ENCODE peak calls at places on chromosomes 5 and 9, in six cellular contexts. G, P, V, W, K and I are unnamed samples. For H3K4me1, the result is how much of the 10 kb centered on the place peaks cover.

GRCh38 chr5:71744009-71744792 is 25.1 kb downstream of the CARTPT start:
- DNase-seq in G (no peak), P (no peak), V (no peak), W (no peak), K (no peak), I (no peak)

GRCh38 chr9:129748249-129748648 is 4.6 kb downstream of the PTGES start:
- DNase-seq in G (no peak), P (no peak), V (no peak), W (no peak), K (no peak), I (no peak)

GRCh38 chr5:154484393-154484944 is 6.4 kb upstream of the HAND1 start:
- DNase-seq in G (no peak), P (no peak), V (peak), W (no peak), K (no peak), I (no peak)

GRCh38 chr5:94544031-94544650 is 74.3 kb downstream of the KIAA0825 start:
- DNase-seq in G (no peak), P (peak), V (no peak), W (no peak), K (no peak), I (no peak)

GRCh38 chr5:143113461-143113860 is 290.0 kb downstream of the NR3C1 start:
- DNase-seq in G (no peak), P (no peak), V (no peak), W (no peak), K (no peak), I (no peak)

GRCh38 chr5:141762790-141763368 is 80.8 kb upstream of the ARAP3 start:
- DNase-seq in G (no peak), P (no peak), V (no peak), W (no peak), K (no peak), I (no peak)

GRCh38 chr9:130689572-130689936 is 4.0 kb upstream of the EXOSC2 start:
- DNase-seq in G (no peak), P (no peak), V (no peak), W (no peak), K (no peak), I (no peak)

GRCh38 chr5:141758316-141758965 is 76.4 kb upstream of the ARAP3 start:
- DNase-seq in G (peak), P (no peak), V (peak), W (peak), K (no peak), I (no peak)

GRCh38 chr5:178077751-178078150 is 35.6 kb upstream of the N4BP3 start:
- DNase-seq in G (peak), P (no peak), V (peak), W (peak), K (no peak), I (no peak)

GRCh38 chr5:68770566-68770965 is 323.2 kb upstream of the SLC30A5 start:
- DNase-seq in G (no peak), P (no peak), V (peak), W (no peak), K (no peak), I (no peak)

GRCh38 chr9:37271679-37272078 is 150.8 kb upstream of the GRHPR start:
- DNase-seq in G (no peak), P (no peak), V (no peak), W (no peak), K (no peak), I (no peak)

GRCh38 chr9:126915846-126916543 is 1.4 kb downstream of the RALGPS1 start:
- DNase-seq in G (no peak), P (no peak), V (no peak), W (peak), K (no peak), I (no peak)

GRCh38 chr9:105911104-105911911 is 217.0 kb downstream of the TMEM38B start:
- DNase-seq in G (peak), P (no peak), V (peak), W (peak), K (no peak), I (no peak)

DNA sequence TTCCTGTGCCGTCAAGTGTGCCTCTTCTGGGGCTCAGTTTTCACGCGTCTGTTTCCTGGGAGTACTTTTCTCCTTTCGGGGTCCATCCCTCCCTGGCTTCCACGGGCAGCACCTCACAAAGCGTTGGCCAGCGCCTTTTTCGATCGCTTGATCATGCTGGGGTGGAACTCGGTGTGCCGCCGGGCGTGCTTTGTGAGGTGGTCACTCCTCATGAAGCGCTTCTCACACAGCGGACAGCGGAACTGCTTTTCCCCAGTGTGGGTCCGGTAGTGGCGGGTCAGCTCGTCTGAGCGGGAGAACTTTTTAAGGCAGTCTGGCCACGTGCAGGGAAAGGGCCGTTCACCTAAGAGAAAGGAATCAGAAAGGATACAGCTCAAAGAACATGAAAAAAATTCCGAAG is 26.8 kb downstream of the KLF9 start:
- DNase-seq in G (no peak), P (no peak), V (no peak), W (no peak), K (no peak), I (no peak)
- H3K4me1 ChIP-seq in G (under half), P (under half), V (under half), W (under half), K (under half), I (under half)

DNA sequence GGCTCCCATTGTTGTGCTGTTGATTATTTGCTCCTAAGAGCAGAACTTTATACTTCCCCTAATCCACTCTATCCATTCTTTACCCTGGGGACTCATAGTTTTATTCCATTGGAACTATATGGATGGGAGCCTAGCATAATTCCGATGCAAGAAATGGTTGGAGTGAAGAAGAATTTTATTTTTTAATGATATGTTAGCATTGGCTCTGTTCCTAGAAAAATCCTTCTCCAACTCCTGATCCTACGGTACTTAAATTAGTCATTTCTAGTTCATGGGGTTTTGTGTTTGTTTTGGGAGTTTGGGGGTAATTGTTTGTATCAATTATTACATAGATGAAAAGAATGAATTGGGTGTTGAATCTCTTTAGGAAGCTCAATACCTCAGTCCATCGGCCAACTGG is 191.5 kb downstream of the GOLPH3 start:
- DNase-seq in G (no peak), P (no peak), V (no peak), W (no peak), K (no peak), I (no peak)
- H3K4me1 ChIP-seq in G (under half), P (under half), V (under half), W (under half), K (under half), I (under half)

GRCh38 chr5:10522224-10522611 is 41.7 kb upstream of the ANKRD33B start:
- DNase-seq in G (no peak), P (no peak), V (no peak), W (no peak), K (peak), I (no peak)
- H3K4me1 ChIP-seq in G (under half), P (under half), V (under half), W (under half), K (under half), I (under half)

GRCh38 chr5:156716981-156717380 is 133.1 kb upstream of the PPP1R2B start:
- DNase-seq in G (no peak), P (no peak), V (no peak), W (no peak), K (no peak), I (no peak)
- H3K4me1 ChIP-seq in G (under half), P (under half), V (under half), W (under half), K (under half), I (under half)

GRCh38 chr5:165448773-165449172 is 1943.4 kb downstream of the MAT2B start:
- DNase-seq in G (no peak), P (peak), V (no peak), W (no peak), K (no peak), I (no peak)
- H3K4me1 ChIP-seq in G (under half), P (under half), V (under half), W (under half), K (under half), I (under half)

DNA sequence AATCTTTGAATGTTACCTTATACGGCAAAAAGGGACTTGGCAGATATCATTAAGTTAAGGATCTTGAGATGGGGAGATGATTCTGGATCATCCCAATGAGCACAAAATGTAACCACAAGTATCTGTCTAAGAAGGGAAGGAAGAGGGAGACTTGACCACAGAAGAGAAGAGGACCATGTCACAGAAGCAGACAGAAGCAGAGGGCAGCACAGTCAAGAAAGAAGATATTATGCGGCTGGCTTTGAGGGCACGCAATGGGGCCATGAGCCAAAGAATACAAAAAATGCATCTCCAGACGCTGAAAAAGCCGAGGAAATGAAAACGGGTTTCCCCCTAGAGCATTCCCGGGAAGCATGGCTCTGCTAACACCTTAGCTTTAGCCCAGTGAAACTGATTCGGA is 225.3 kb downstream of the NR2F1-AS1 start:
- DNase-seq in G (no peak), P (peak), V (no peak), W (no peak), K (no peak), I (no peak)
- H3K4me1 ChIP-seq in G (under half), P (under half), V (under half), W (under half), K (under half), I (under half)

DNA sequence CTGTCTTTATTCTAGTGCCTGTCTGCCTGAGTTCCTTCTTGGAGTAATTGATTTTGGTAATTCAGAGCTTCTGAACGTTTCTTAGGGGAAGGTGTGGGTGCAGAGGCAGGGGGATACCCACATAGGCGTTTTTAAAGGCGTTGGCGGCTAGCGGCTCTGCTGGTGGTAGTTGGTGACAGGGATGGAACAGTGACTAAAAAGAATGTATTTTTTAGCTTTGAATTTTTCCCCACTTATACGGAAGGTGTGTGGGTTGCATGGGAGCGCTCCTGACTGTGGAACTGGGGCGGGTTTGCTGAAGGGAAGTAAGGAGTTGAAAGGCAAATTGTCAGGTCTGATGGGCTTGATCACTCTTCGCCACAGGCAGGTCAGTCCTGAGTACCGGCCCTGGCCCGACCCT is 35.1 kb upstream of the DAB2IP start:
- DNase-seq in G (no peak), P (no peak), V (no peak), W (no peak), K (no peak), I (no peak)
- H3K4me1 ChIP-seq in G (under half), P (under half), V (under half), W (under half), K (under half), I (under half)